ENCODE peak calls at places on chromosomes 6 and 20, in ten cellular contexts. G is cardiac fibroblast, Z is NCI-H460, Y is right cardiac atrium, M is SW 1271, I is K562, W is NCI-H345, N is pancreas, T is T-helper 9 cell, A is HEK293T. V is an unnamed sample.
A peak's percentile ranks its signal among the peaks of the same experiment; 100 is the strongest.

GRCh38 chr20:986733-987355 is 15.3 kb downstream of the RSPO4 start:
- DNase-seq in W (no peak), T (no peak), Y (no peak), N (no peak), M (no peak), Z (no peak), I (peak; percentile 34), A (no peak), G (no peak), V (no peak)

GRCh38 chr20:43727980-43728590 is 1.3 kb upstream of the GTSF1L start:
- DNase-seq in Y (no peak), T (no peak), A (no peak), Z (no peak), M (no peak), G (no peak), I (no peak), N (no peak), W (no peak), V (no peak)

GRCh38 chr6:113414511-113414910 is 442.6 kb upstream of the MARCKS start:
- DNase-seq in Y (peak; percentile 70), G (peak; percentile 80), M (peak; percentile 5), T (no peak), N (peak; percentile 55), Z (no peak), I (no peak), W (peak; percentile 26), A (no peak), V (peak; percentile 57)

GRCh38 chr20:15708984-15709598 is 864.2 kb downstream of the KIF16B start:
- DNase-seq in G (peak; percentile 16), M (no peak), T (peak; percentile 3), A (peak; percentile 71), N (peak; percentile 21), W (peak; percentile 9), Y (peak; percentile 81), I (peak; percentile 39), Z (no peak), V (peak; percentile 63)

GRCh38 chr6:19303381-19303780 is 533.8 kb upstream of the ID4 start:
- DNase-seq in M (no peak), G (no peak), A (no peak), T (no peak), N (no peak), W (peak; percentile 85), I (no peak), Z (no peak), Y (peak; percentile 46), V (no peak)

GRCh38 chr6:39915866-39916265 is 18.4 kb downstream of the MOCS1 start:
- DNase-seq in I (no peak), A (no peak), Z (no peak), W (no peak), T (no peak), G (no peak), M (no peak), N (no peak), Y (no peak), V (no peak)

GRCh38 chr6:148472495-148473105 is 130.0 kb downstream of the SASH1 start:
- DNase-seq in G (no peak), Z (no peak), Y (no peak), N (no peak), A (no peak), I (no peak), W (no peak), M (no peak), T (no peak), V (no peak)

GRCh38 chr6:26086214-26086613 is 1.0 kb upstream of the HFE start:
- DNase-seq in G (no peak), A (no peak), T (peak; percentile 29), Z (no peak), N (no peak), Y (no peak), W (no peak), M (no peak), I (no peak), V (no peak)

GRCh38 chr6:74409447-74409846 is 713.4 kb downstream of the CD109 start:
- DNase-seq in Y (no peak), Z (peak; percentile 1), N (no peak), T (no peak), A (no peak), I (no peak), M (no peak), W (no peak), G (peak; percentile 79), V (no peak)

GRCh38 chr6:13484138-13484708 is 3.2 kb downstream of the GFOD1 start:
- DNase-seq in M (no peak), Z (no peak), I (peak; percentile 45), Y (no peak), G (no peak), T (no peak), W (no peak), N (no peak), A (no peak), V (no peak)

GRCh38 chr6:53928641-53929339 is 134.0 kb downstream of the LRRC1 start:
- DNase-seq in M (no peak), G (peak; percentile 23), I (no peak), Y (no peak), Z (no peak), W (no peak), N (no peak), T (no peak), A (no peak), V (no peak)

GRCh38 chr6:30926644-30927043 is 5.3 kb downstream of the SFTA2 start:
- DNase-seq in N (peak; percentile 45), T (no peak), Y (peak; percentile 40), I (no peak), A (no peak), M (no peak), Z (no peak), G (peak; percentile 13), W (no peak), V (no peak)

GRCh38 chr6:166435574-166435973 is 52.8 kb upstream of the MPC1 start:
- DNase-seq in W (no peak), N (no peak), A (no peak), M (no peak), Y (peak; percentile 65), I (no peak), G (no peak), Z (no peak), T (no peak), V (peak; percentile 74)

GRCh38 chr6:64084201-64084663 is 448.6 kb downstream of the PHF3 start:
- DNase-seq in Z (no peak), N (no peak), Y (no peak), I (no peak), G (no peak), T (no peak), A (no peak), M (no peak), W (no peak), V (no peak)